ENCODE peak calls at places on chromosome 12, in six cellular contexts. Q, F, N, E, M and X are unnamed samples.

GRCh38 chr12:30914986-30915591 is 11.5 kb upstream of the TSPAN11 start:
- DNase-seq in Q (no peak), F (no peak), N (no peak), E (no peak), M (no peak), X (no peak)

GRCh38 chr12:42912367-42912766 is 322.8 kb upstream of the PRICKLE1 start:
- DNase-seq in Q (no peak), F (no peak), N (no peak), E (no peak), M (no peak), X (no peak)

GRCh38 chr12:80821513-80822000 is 104.8 kb downstream of the MYF5 start:
- DNase-seq in Q (no peak), F (no peak), N (no peak), E (no peak), M (no peak), X (no peak)

GRCh38 chr12:93453633-93454032 is 11.9 kb upstream of the UBE2N start:
- DNase-seq in Q (no peak), F (no peak), N (no peak), E (no peak), M (no peak), X (no peak)

GRCh38 chr12:27864521-27864920 is 84.5 kb upstream of the MANSC4 start:
- DNase-seq in Q (no peak), F (no peak), N (no peak), E (no peak), M (no peak), X (no peak)

GRCh38 chr12:117404203-117404853 is 42.9 kb upstream of the NOS1 start:
- DNase-seq in Q (no peak), F (no peak), N (no peak), E (no peak), M (no peak), X (no peak)

GRCh38 chr12:54988402-54989054 is 4.0 kb upstream of the TESPA1 start:
- DNase-seq in Q (peak; percentile 71), F (no peak), N (peak; percentile 94), E (peak; percentile 75), M (no peak), X (no peak)

GRCh38 chr12:46855760-46856159 is 30.0 kb upstream of the SLC38A4 start:
- DNase-seq in Q (no peak), F (no peak), N (no peak), E (no peak), M (no peak), X (no peak)

GRCh38 chr12:6141048-6141447 is 16.6 kb upstream of the VWF start:
- DNase-seq in Q (no peak), F (no peak), N (no peak), E (no peak), M (no peak), X (no peak)

GRCh38 chr12:79233341-79233761 is 368.8 kb downstream of the SYT1 start:
- DNase-seq in Q (no peak), F (no peak), N (no peak), E (no peak), M (no peak), X (no peak)

GRCh38 chr12:110863161-110863560 is 16.4 kb downstream of the CCDC63 start:
- DNase-seq in Q (no peak), F (no peak), N (no peak), E (no peak), M (no peak), X (no peak)

GRCh38 chr12:41932470-41932991 is 212.1 kb downstream of the GXYLT1 start:
- DNase-seq in Q (peak; percentile 63), F (peak; percentile 81), N (peak; percentile 92), E (peak; percentile 52), M (no peak), X (peak; percentile 27)

GRCh38 chr12:26867084-26867483 is 34.1 kb upstream of the ITPR2 start:
- DNase-seq in Q (no peak), F (no peak), N (no peak), E (no peak), M (no peak), X (no peak)

GRCh38 chr12:64699504-64700115 is 59.6 kb downstream of the GNS start:
- DNase-seq in Q (peak; percentile 29), F (no peak), N (peak; percentile 68), E (no peak), M (no peak), X (no peak)

GRCh38 chr12:115895247-115895646 is 382.2 kb downstream of the MED13L start:
- DNase-seq in Q (no peak), F (no peak), N (no peak), E (no peak), M (no peak), X (no peak)

GRCh38 chr12:108582981-108583770 is 14.7 kb downstream of the TMEM119 start:
- DNase-seq in Q (no peak), F (no peak), N (no peak), E (no peak), M (no peak), X (no peak)

GRCh38 chr12:51636581-51636980 is 45.5 kb downstream of the SCN8A start:
- DNase-seq in Q (no peak), F (no peak), N (no peak), E (no peak), M (no peak), X (no peak)

GRCh38 chr12:109797905-109798669 is 35.1 kb downstream of the TRPV4 start:
- DNase-seq in Q (no peak), F (no peak), N (no peak), E (no peak), M (no peak), X (no peak)
- TF ChIP-seq CTCF in Q (no peak), F (no peak), N (peak; percentile 12), E (no peak), M (peak; percentile 60), X (no peak)

DNA sequence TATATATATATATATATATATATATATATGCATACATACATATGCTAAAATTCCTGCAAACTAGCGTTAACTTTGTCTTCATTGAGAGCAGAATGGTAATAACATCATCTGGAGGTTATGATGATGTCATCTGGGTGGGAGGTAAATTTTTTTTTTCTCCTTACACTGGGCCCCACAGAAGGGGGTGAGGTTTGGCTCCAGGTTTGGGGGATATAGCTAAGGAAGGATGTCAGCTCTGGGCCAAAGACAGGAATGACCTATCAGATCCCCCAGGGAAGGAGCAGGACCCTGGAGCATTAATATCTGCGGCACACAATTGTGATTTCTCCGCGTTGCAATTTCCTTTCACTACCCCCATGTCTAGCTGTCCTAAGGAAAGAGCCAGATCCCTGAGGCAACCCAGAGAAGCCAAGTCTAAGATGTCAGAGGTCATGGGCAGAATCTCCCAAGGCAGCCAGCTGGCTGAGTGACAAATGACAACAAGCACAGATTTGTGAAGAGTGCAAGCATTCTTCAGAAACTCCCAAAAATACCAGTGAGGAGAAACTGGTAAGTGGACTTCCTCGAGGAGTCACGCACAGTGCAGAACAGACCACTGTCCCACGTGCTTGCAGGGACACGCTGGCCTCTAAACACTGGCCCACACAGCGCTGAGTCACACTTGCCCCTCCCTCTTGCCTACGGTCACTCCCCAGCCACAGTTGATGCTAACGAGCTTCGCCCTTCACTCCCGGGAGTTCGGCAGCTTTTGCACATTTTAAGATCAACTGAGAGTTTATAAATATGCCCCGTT is 9.9 kb downstream of the UBC start:
- DNase-seq in Q (peak; percentile 80), F (peak; percentile 94), N (peak; percentile 89), E (peak; percentile 94), M (peak; percentile 72), X (no peak)
- TF ChIP-seq POLR2A in Q (no peak), F (no peak), N (no peak), E (peak; percentile 44), M (peak; percentile 47), X (no peak)

GRCh38 chr12:65875635-65876034 is 51.4 kb downstream of the HMGA2 start:
- DNase-seq in Q (no peak), F (no peak), N (no peak), E (no peak), M (no peak), X (no peak)

GRCh38 chr12:65879878-65880277 is 55.6 kb downstream of the HMGA2 start:
- DNase-seq in Q (no peak), F (no peak), N (no peak), E (no peak), M (no peak), X (no peak)

GRCh38 chr12:65876898-65877721 is 52.8 kb downstream of the HMGA2 start:
- DNase-seq in Q (peak; percentile 41), F (no peak), N (no peak), E (no peak), M (peak; percentile 49), X (no peak)

GRCh38 chr12:65877836-65878235 is 53.6 kb downstream of the HMGA2 start:
- DNase-seq in Q (no peak), F (no peak), N (no peak), E (no peak), M (no peak), X (no peak)

DNA sequence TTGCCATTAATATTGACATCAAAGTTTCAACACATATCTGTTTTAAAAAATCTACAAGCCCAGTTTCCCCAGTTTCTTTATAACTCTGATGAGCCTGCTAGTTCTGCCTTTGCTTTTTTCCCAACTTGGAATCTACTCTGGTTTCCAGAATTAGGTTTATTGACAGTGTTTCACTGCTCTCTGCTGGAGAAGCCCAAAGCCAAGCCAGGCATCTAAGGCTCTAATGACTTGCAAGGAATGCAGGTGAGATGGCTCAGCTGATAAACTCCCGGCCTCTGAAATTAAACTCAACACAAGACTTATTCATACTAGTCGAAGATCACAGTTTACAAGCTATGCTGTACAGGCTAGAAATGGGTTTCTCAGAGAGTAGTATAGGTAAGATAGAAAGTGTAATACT is 54.3 kb downstream of the HMGA2 start:
- DNase-seq in Q (no peak), F (no peak), N (no peak), E (no peak), M (no peak), X (no peak)
- H3K4me1 ChIP-seq in Q (peaks cover 26% of the 10 kb centered on the region), F (peaks cover 16% of the 10 kb centered on the region), N (peaks cover 2% of the 10 kb centered on the region), E (peaks cover 7% of the 10 kb centered on the region), M (peaks cover 76% of the 10 kb centered on the region), X (peaks cover 43% of the 10 kb centered on the region)

DNA sequence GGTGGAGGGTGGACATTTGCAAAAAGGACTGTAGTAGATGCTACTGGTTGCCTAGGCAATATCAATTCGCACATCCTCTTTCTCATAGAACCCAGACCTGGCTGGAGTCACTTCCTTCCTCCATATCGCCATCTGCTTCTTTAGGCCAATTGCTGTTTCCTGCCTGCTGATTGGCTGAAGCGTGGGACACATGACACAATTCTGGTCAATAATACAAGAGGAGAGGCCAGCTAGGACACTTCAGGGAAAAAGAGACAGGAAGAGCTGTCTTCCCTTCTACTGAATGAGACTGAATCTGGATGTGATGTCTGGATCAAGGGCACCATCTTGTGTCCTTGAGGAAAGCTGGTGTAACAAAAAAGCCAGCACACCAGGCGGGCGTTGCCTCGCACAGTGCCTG is 53.8 kb downstream of the TRPV4 start:
- DNase-seq in Q (no peak), F (no peak), N (no peak), E (no peak), M (peak; percentile 47), X (no peak)
- TF ChIP-seq CTCF in Q (no peak), F (no peak), N (no peak), E (no peak), M (peak; percentile 68), X (no peak)